ENCODE peak calls at places on chromosomes 6 and 20, in six cellular contexts. One of them, this sample, is unnamed.

GRCh38 chr6:11803596-11803981 is 25.0 kb upstream of the ADTRP start:
- DNase-seq in SK-N-SH: no peak
- DNase-seq in naive thymus-derived CD4-positive, alpha-beta T cell: no peak
- DNase-seq in breast epithelium: no peak
- DNase-seq in right atrium auricular region: no peak
- DNase-seq in dorsolateral prefrontal cortex: no peak
- DNase-seq in this sample: no peak

GRCh38 chr6:156848123-156848522 is 70.9 kb downstream of the ARID1B start:
- DNase-seq in SK-N-SH: no peak
- DNase-seq in naive thymus-derived CD4-positive, alpha-beta T cell: no peak
- DNase-seq in breast epithelium: no peak
- DNase-seq in right atrium auricular region: no peak
- DNase-seq in dorsolateral prefrontal cortex: no peak
- DNase-seq in this sample: no peak

GRCh38 chr20:25248501-25249172 is 752 bp downstream of the PYGB start:
- DNase-seq in SK-N-SH: peak; percentile 73
- DNase-seq in naive thymus-derived CD4-positive, alpha-beta T cell: peak; percentile 10
- DNase-seq in breast epithelium: no peak
- DNase-seq in right atrium auricular region: peak; percentile 61
- DNase-seq in dorsolateral prefrontal cortex: no peak
- DNase-seq in this sample: peak; percentile 59

GRCh38 chr20:12914804-12915203 is 94.0 kb upstream of the SPTLC3 start:
- DNase-seq in SK-N-SH: no peak
- DNase-seq in naive thymus-derived CD4-positive, alpha-beta T cell: no peak
- DNase-seq in breast epithelium: no peak
- DNase-seq in right atrium auricular region: no peak
- DNase-seq in dorsolateral prefrontal cortex: no peak
- DNase-seq in this sample: no peak

GRCh38 chr6:80319286-80319685 is 212.8 kb downstream of the BCKDHB start:
- DNase-seq in SK-N-SH: no peak
- DNase-seq in naive thymus-derived CD4-positive, alpha-beta T cell: no peak
- DNase-seq in breast epithelium: no peak
- DNase-seq in right atrium auricular region: no peak
- DNase-seq in dorsolateral prefrontal cortex: no peak
- DNase-seq in this sample: no peak

GRCh38 chr20:6074145-6074561 is 20.3 kb upstream of the LRRN4 start:
- DNase-seq in SK-N-SH: peak; percentile 54
- DNase-seq in naive thymus-derived CD4-positive, alpha-beta T cell: no peak
- DNase-seq in breast epithelium: no peak
- DNase-seq in right atrium auricular region: no peak
- DNase-seq in dorsolateral prefrontal cortex: no peak
- DNase-seq in this sample: peak; percentile 83

GRCh38 chr20:40963505-40963845 is 65.1 kb upstream of the TOP1 start:
- DNase-seq in SK-N-SH: no peak
- DNase-seq in naive thymus-derived CD4-positive, alpha-beta T cell: no peak
- DNase-seq in breast epithelium: no peak
- DNase-seq in right atrium auricular region: no peak
- DNase-seq in dorsolateral prefrontal cortex: no peak
- DNase-seq in this sample: no peak

GRCh38 chr6:106102034-106102433 is 15.9 kb downstream of the PRDM1 start:
- DNase-seq in SK-N-SH: no peak
- DNase-seq in naive thymus-derived CD4-positive, alpha-beta T cell: no peak
- DNase-seq in breast epithelium: no peak
- DNase-seq in right atrium auricular region: no peak
- DNase-seq in dorsolateral prefrontal cortex: no peak
- DNase-seq in this sample: no peak

GRCh38 chr6:159217595-159218275 is 48.5 kb downstream of the FNDC1 start:
- DNase-seq in SK-N-SH: peak; percentile 72
- DNase-seq in naive thymus-derived CD4-positive, alpha-beta T cell: no peak
- DNase-seq in breast epithelium: no peak
- DNase-seq in right atrium auricular region: no peak
- DNase-seq in dorsolateral prefrontal cortex: peak; percentile 52
- DNase-seq in this sample: peak; percentile 58

GRCh38 chr6:63787021-63787420 is 151.4 kb downstream of the PHF3 start:
- DNase-seq in SK-N-SH: no peak
- DNase-seq in naive thymus-derived CD4-positive, alpha-beta T cell: no peak
- DNase-seq in breast epithelium: no peak
- DNase-seq in right atrium auricular region: no peak
- DNase-seq in dorsolateral prefrontal cortex: no peak
- DNase-seq in this sample: peak; percentile 26

GRCh38 chr6:151374024-151374423 is 17.3 kb downstream of the ZBTB2 start:
- DNase-seq in SK-N-SH: no peak
- DNase-seq in naive thymus-derived CD4-positive, alpha-beta T cell: no peak
- DNase-seq in breast epithelium: no peak
- DNase-seq in right atrium auricular region: no peak
- DNase-seq in dorsolateral prefrontal cortex: no peak
- DNase-seq in this sample: peak; percentile 27

GRCh38 chr20:37936041-37936440 is 33.1 kb downstream of the VSTM2L start:
- DNase-seq in SK-N-SH: no peak
- DNase-seq in naive thymus-derived CD4-positive, alpha-beta T cell: no peak
- DNase-seq in breast epithelium: no peak
- DNase-seq in right atrium auricular region: no peak
- DNase-seq in dorsolateral prefrontal cortex: no peak
- DNase-seq in this sample: no peak

GRCh38 chr6:159121387-159121955 is 47.7 kb upstream of the FNDC1 start:
- DNase-seq in SK-N-SH: no peak
- DNase-seq in naive thymus-derived CD4-positive, alpha-beta T cell: no peak
- DNase-seq in breast epithelium: no peak
- DNase-seq in right atrium auricular region: no peak
- DNase-seq in dorsolateral prefrontal cortex: no peak
- DNase-seq in this sample: no peak

GRCh38 chr20:60138263-60139127 is 180.3 kb downstream of the CDH26 start:
- DNase-seq in SK-N-SH: no peak
- DNase-seq in naive thymus-derived CD4-positive, alpha-beta T cell: peak; percentile 31
- DNase-seq in breast epithelium: no peak
- DNase-seq in right atrium auricular region: no peak
- DNase-seq in dorsolateral prefrontal cortex: peak; percentile 63
- DNase-seq in this sample: no peak

GRCh38 chr6:139644821-139645220 is 270.4 kb upstream of the CITED2 start:
- DNase-seq in SK-N-SH: no peak
- DNase-seq in naive thymus-derived CD4-positive, alpha-beta T cell: no peak
- DNase-seq in breast epithelium: no peak
- DNase-seq in right atrium auricular region: no peak
- DNase-seq in dorsolateral prefrontal cortex: no peak
- DNase-seq in this sample: peak; percentile 5

GRCh38 chr6:19578489-19578888 is 258.7 kb upstream of the ID4 start:
- DNase-seq in SK-N-SH: no peak
- DNase-seq in naive thymus-derived CD4-positive, alpha-beta T cell: no peak
- DNase-seq in breast epithelium: no peak
- DNase-seq in right atrium auricular region: no peak
- DNase-seq in dorsolateral prefrontal cortex: no peak
- DNase-seq in this sample: no peak

GRCh38 chr20:14481863-14482262 is 144.5 kb upstream of the FLRT3 start:
- DNase-seq in SK-N-SH: no peak
- DNase-seq in naive thymus-derived CD4-positive, alpha-beta T cell: no peak
- DNase-seq in breast epithelium: no peak
- DNase-seq in right atrium auricular region: no peak
- DNase-seq in dorsolateral prefrontal cortex: no peak
- DNase-seq in this sample: no peak

GRCh38 chr6:132270745-132271414 is 130.4 kb downstream of the MOXD1 start:
- DNase-seq in SK-N-SH: no peak
- DNase-seq in naive thymus-derived CD4-positive, alpha-beta T cell: no peak
- DNase-seq in breast epithelium: no peak
- DNase-seq in right atrium auricular region: no peak
- DNase-seq in dorsolateral prefrontal cortex: no peak
- DNase-seq in this sample: no peak

GRCh38 chr6:70667256-70667710 is 400 bp upstream of the SMAP1 start:
- DNase-seq in SK-N-SH: no peak
- DNase-seq in naive thymus-derived CD4-positive, alpha-beta T cell: no peak
- DNase-seq in breast epithelium: no peak
- DNase-seq in right atrium auricular region: no peak
- DNase-seq in dorsolateral prefrontal cortex: no peak
- DNase-seq in this sample: no peak

GRCh38 chr6:105993769-105994521 is 92.2 kb upstream of the PRDM1 start:
- DNase-seq in SK-N-SH: peak; percentile 41
- DNase-seq in naive thymus-derived CD4-positive, alpha-beta T cell: peak; percentile 53
- DNase-seq in breast epithelium: no peak
- DNase-seq in right atrium auricular region: no peak
- DNase-seq in dorsolateral prefrontal cortex: no peak
- DNase-seq in this sample: peak; percentile 29

GRCh38 chr6:138989098-138989983 is 1.3 kb upstream of the REPS1 start:
- DNase-seq in SK-N-SH: no peak
- DNase-seq in naive thymus-derived CD4-positive, alpha-beta T cell: no peak
- DNase-seq in breast epithelium: no peak
- DNase-seq in right atrium auricular region: no peak
- DNase-seq in dorsolateral prefrontal cortex: no peak
- DNase-seq in this sample: no peak

GRCh38 chr6:88135578-88136114 is 30.5 kb downstream of the CNR1 start:
- DNase-seq in SK-N-SH: no peak
- DNase-seq in naive thymus-derived CD4-positive, alpha-beta T cell: no peak
- DNase-seq in breast epithelium: no peak
- DNase-seq in right atrium auricular region: no peak
- DNase-seq in dorsolateral prefrontal cortex: no peak
- DNase-seq in this sample: no peak

GRCh38 chr6:105981002-105981887 is 104.9 kb upstream of the PRDM1 start:
- DNase-seq in SK-N-SH: peak; percentile 27
- DNase-seq in naive thymus-derived CD4-positive, alpha-beta T cell: peak; percentile 4
- DNase-seq in breast epithelium: no peak
- DNase-seq in right atrium auricular region: no peak
- DNase-seq in dorsolateral prefrontal cortex: no peak
- DNase-seq in this sample: no peak

GRCh38 chr20:20009784-20010253 is 7.3 kb upstream of the NAA20 start:
- DNase-seq in SK-N-SH: no peak
- DNase-seq in naive thymus-derived CD4-positive, alpha-beta T cell: no peak
- DNase-seq in breast epithelium: no peak
- DNase-seq in right atrium auricular region: no peak
- DNase-seq in dorsolateral prefrontal cortex: no peak
- DNase-seq in this sample: peak; percentile 24
- H3K27ac ChIP-seq in SK-N-SH: peak overlapping the region; percentile 45
- H3K27ac ChIP-seq in naive thymus-derived CD4-positive, alpha-beta T cell: no peak overlapping the region
- H3K27ac ChIP-seq in breast epithelium: peak overlapping the region; percentile 50
- H3K27ac ChIP-seq in right atrium auricular region: no peak overlapping the region
- H3K27ac ChIP-seq in dorsolateral prefrontal cortex: peak overlapping the region; percentile 96
- H3K27ac ChIP-seq in this sample: no peak overlapping the region

DNA sequence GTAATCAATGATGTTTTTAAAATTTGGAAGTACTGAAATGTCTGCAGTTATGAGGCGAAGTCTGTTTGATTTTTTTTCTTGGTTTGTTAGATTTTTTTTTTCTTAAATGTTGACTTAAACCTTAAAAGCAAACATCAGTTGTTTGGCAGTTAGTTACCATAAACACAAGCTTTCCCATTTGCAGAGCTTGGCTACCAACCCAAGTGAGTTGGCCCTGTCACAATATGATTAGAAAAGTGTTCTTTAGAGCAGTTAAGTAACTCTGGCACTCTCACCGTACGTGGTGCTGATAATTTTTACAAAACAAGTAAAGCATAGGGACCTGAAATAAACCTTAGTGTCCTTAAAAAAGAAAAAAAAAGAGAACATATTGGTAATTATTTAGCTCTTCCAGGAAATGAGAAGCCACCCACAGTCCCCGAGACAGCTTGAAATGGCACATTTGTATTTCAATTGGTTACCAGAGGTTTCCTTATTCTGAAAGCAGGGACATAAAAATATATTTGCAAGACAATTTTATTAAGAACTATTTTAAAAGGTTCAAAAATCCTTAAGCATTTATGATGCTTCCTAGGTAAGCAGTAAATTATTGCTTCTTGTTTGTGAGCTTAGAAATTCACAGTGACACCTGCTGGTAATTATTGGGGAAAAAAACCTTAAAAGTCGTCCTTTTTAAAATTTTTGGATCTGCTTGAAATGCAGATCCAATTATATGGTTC is 3.9 kb downstream of the HEY2 start:
- DNase-seq in SK-N-SH: no peak
- DNase-seq in naive thymus-derived CD4-positive, alpha-beta T cell: peak; percentile 22
- DNase-seq in breast epithelium: no peak
- DNase-seq in right atrium auricular region: no peak
- DNase-seq in dorsolateral prefrontal cortex: no peak
- DNase-seq in this sample: peak; percentile 63
- H3K4me3 ChIP-seq in SK-N-SH: no peak overlapping the region
- H3K4me3 ChIP-seq in naive thymus-derived CD4-positive, alpha-beta T cell: no peak overlapping the region
- H3K4me3 ChIP-seq in breast epithelium: no peak overlapping the region
- H3K4me3 ChIP-seq in right atrium auricular region: no peak overlapping the region
- H3K4me3 ChIP-seq in dorsolateral prefrontal cortex: peak overlapping the region; percentile 19
- H3K4me3 ChIP-seq in this sample: peak overlapping the region; percentile 84

DNA sequence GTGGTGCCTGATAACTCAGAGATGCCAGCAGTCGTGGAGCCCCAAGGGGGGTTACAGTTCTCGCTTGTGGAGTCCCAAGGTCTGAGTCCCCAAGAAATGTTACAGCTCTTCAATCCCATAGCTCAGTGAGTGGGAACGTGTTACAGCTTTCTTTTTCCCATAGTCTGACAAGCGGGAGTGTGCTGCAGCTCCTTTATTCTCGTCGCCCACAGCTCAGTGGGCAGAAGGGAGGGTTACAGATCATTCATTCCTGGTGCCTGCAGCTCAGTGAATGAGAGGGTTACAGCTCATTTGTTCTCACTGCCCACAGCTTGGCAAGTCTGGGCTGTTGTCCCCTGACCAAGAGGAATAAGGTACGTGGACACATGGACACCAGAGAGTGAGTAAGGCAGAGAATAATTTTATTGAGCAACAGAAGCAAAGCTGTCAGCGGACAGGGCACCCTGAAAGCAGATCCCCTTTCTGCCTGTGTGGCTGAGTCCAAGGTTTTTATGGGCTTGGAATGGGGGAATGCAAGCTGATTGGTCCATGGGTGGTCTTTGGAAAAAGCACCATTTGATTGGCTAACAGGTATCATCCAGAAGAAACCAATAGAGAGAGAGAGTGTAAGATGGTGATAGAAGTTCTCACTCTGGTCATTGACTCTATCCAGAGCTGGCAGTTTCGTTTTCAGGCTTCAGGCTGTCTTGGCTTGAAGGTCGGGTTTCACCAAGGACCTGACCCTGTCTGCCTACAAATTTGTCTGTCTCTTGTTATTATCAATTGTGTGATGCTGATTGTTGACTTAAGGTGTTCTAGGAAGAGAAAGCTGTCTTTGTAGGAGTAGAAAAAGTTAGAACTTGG is 16.4 kb downstream of the RNF217 start:
- DNase-seq in SK-N-SH: no peak
- DNase-seq in naive thymus-derived CD4-positive, alpha-beta T cell: no peak
- DNase-seq in breast epithelium: no peak
- DNase-seq in right atrium auricular region: no peak
- DNase-seq in dorsolateral prefrontal cortex: no peak
- DNase-seq in this sample: no peak
- H3K27ac ChIP-seq in SK-N-SH: no peak overlapping the region
- H3K27ac ChIP-seq in naive thymus-derived CD4-positive, alpha-beta T cell: no peak overlapping the region
- H3K27ac ChIP-seq in breast epithelium: no peak overlapping the region
- H3K27ac ChIP-seq in right atrium auricular region: no peak overlapping the region
- H3K27ac ChIP-seq in dorsolateral prefrontal cortex: no peak overlapping the region
- H3K27ac ChIP-seq in this sample: no peak overlapping the region

GRCh38 chr6:43949451-43950110 is 177.7 kb downstream of the MRPL14 start:
- DNase-seq in SK-N-SH: no peak
- DNase-seq in naive thymus-derived CD4-positive, alpha-beta T cell: no peak
- DNase-seq in breast epithelium: no peak
- DNase-seq in right atrium auricular region: no peak
- DNase-seq in dorsolateral prefrontal cortex: no peak
- DNase-seq in this sample: peak; percentile 52

GRCh38 chr6:43951063-43951755 is 176.0 kb downstream of the MRPL14 start:
- DNase-seq in SK-N-SH: peak; percentile 83
- DNase-seq in naive thymus-derived CD4-positive, alpha-beta T cell: no peak
- DNase-seq in breast epithelium: no peak
- DNase-seq in right atrium auricular region: no peak
- DNase-seq in dorsolateral prefrontal cortex: no peak
- DNase-seq in this sample: peak; percentile 60

GRCh38 chr6:43950731-43951062 is 176.6 kb downstream of the MRPL14 start:
- DNase-seq in SK-N-SH: no peak
- DNase-seq in naive thymus-derived CD4-positive, alpha-beta T cell: no peak
- DNase-seq in breast epithelium: no peak
- DNase-seq in right atrium auricular region: no peak
- DNase-seq in dorsolateral prefrontal cortex: no peak
- DNase-seq in this sample: no peak

GRCh38 chr6:43948527-43949450 is 178.5 kb downstream of the MRPL14 start:
- DNase-seq in SK-N-SH: no peak
- DNase-seq in naive thymus-derived CD4-positive, alpha-beta T cell: no peak
- DNase-seq in breast epithelium: no peak
- DNase-seq in right atrium auricular region: no peak
- DNase-seq in dorsolateral prefrontal cortex: no peak
- DNase-seq in this sample: peak; percentile 84

GRCh38 chr6:43950206-43950605 is 177.0 kb downstream of the MRPL14 start:
- DNase-seq in SK-N-SH: no peak
- DNase-seq in naive thymus-derived CD4-positive, alpha-beta T cell: no peak
- DNase-seq in breast epithelium: no peak
- DNase-seq in right atrium auricular region: no peak
- DNase-seq in dorsolateral prefrontal cortex: no peak
- DNase-seq in this sample: no peak
- H3K4me3 ChIP-seq in SK-N-SH: no peak overlapping the region
- H3K4me3 ChIP-seq in naive thymus-derived CD4-positive, alpha-beta T cell: no peak overlapping the region
- H3K4me3 ChIP-seq in breast epithelium: no peak overlapping the region
- H3K4me3 ChIP-seq in right atrium auricular region: no peak overlapping the region
- H3K4me3 ChIP-seq in dorsolateral prefrontal cortex: no peak overlapping the region
- H3K4me3 ChIP-seq in this sample: no peak overlapping the region